ENCODE peak calls at places on chromosomes 12 and 14, in four cellular contexts. M is upper lobe of right lung, F is cardiac fibroblast, G is ovary. E is an unnamed sample.

GRCh38 chr14:74941676-74942097 is 13.7 kb downstream of the PGF start:
- DNase-seq in M (peak; percentile 86), F (peak; percentile 54), G (no peak), E (peak; percentile 94)

GRCh38 chr12:54220092-54220557 is 31.3 kb upstream of the SMUG1 start:
- DNase-seq in M (peak; percentile 61), G (peak; percentile 72), F (peak; percentile 84), E (peak; percentile 69)

GRCh38 chr12:80271770-80272169 is 172.3 kb upstream of the PTPRQ start:
- DNase-seq in M (no peak), F (peak; percentile 16), G (no peak), E (no peak)

GRCh38 chr14:33932526-33933292 is 18.2 kb downstream of the EGLN3 start:
- DNase-seq in G (no peak), F (no peak), M (no peak), E (no peak)

GRCh38 chr12:117098361-117099217 is 627 bp downstream of the TESC start:
- DNase-seq in M (peak; percentile 65), G (no peak), F (no peak), E (no peak)

GRCh38 chr12:6952860-6953416 is 1.8 kb downstream of the PTPN6 start:
- DNase-seq in F (no peak), G (no peak), M (peak; percentile 48), E (no peak)

GRCh38 chr14:34301107-34301734 is 160.8 kb downstream of the SPTSSA start:
- DNase-seq in M (no peak), F (peak; percentile 46), G (no peak), E (no peak)

GRCh38 chr14:89227490-89227834 is 189.6 kb downstream of the FOXN3 start:
- DNase-seq in M (no peak), G (no peak), F (no peak), E (no peak)

GRCh38 chr12:47730341-47730744 is 5.1 kb upstream of the ENDOU start:
- DNase-seq in G (no peak), M (no peak), F (peak; percentile 14), E (no peak)

GRCh38 chr12:12560587-12561304 is 1.9 kb downstream of the DUSP16 start:
- DNase-seq in M (no peak), F (peak; percentile 81), G (peak; percentile 36), E (peak; percentile 71)